ENCODE peak calls at places on chromosome 9, in six cellular contexts. W is neural progenitor cell; Q is fibroblast of lung; Y is transverse colon; M is cardiac muscle cell; U is naive thymus-derived CD4-positive, alpha-beta T cell. E is an unnamed sample. For H3K27me3 and H3K4me1, the result is how much of the 10 kb centered on the place peaks cover.

GRCh38 chr9:70411141-70411929 is 3.1 kb downstream of the KLF9 start:
- DNase-seq in W (peak), Q (peak), Y (peak), M (peak), U (peak), E (peak)

GRCh38 chr9:15505927-15506326 is 4.8 kb downstream of the PSIP1 start:
- DNase-seq in W (no peak), Q (no peak), Y (no peak), M (no peak), U (no peak), E (no peak)

GRCh38 chr9:72902268-72902667 is 50.6 kb downstream of the ALDH1A1 start:
- DNase-seq in W (no peak), Q (no peak), Y (no peak), M (no peak), U (no peak), E (no peak)

GRCh38 chr9:106560540-106560939 is 302.4 kb upstream of the ZNF462 start:
- DNase-seq in W (no peak), Q (no peak), Y (no peak), M (no peak), U (no peak), E (no peak)

GRCh38 chr9:116286287-116286686 is 132.7 kb downstream of the PAPPA start:
- DNase-seq in W (peak), Q (peak), Y (no peak), M (peak), U (no peak), E (no peak)

GRCh38 chr9:130874783-130875182 is 21.8 kb downstream of the QRFP start:
- DNase-seq in W (no peak), Q (no peak), Y (no peak), M (no peak), U (no peak), E (no peak)

GRCh38 chr9:76692448-76693129 is 71.6 kb upstream of the PCA3 start:
- DNase-seq in W (no peak), Q (no peak), Y (no peak), M (no peak), U (no peak), E (no peak)

GRCh38 chr9:123655681-123656423 is 274.1 kb downstream of the DENND1A start:
- DNase-seq in W (no peak), Q (no peak), Y (no peak), M (no peak), U (no peak), E (no peak)

GRCh38 chr9:99490736-99491135 is 268.7 kb downstream of the SEC61B start:
- DNase-seq in W (no peak), Q (peak), Y (no peak), M (no peak), U (no peak), E (no peak)

GRCh38 chr9:1267141-1267570 is 217.0 kb downstream of the DMRT2 start:
- DNase-seq in W (no peak), Q (no peak), Y (no peak), M (no peak), U (no peak), E (no peak)

GRCh38 chr9:69812068-69813000 is 8.3 kb upstream of the CFAP95 start:
- DNase-seq in W (no peak), Q (no peak), Y (no peak), M (no peak), U (no peak), E (no peak)

GRCh38 chr9:69453746-69454145 is 128.7 kb downstream of the ENTREP1 start:
- DNase-seq in W (no peak), Q (no peak), Y (no peak), M (no peak), U (no peak), E (no peak)

GRCh38 chr9:89926691-89927220 is 321.9 kb downstream of the GADD45G start:
- DNase-seq in W (no peak), Q (peak), Y (no peak), M (no peak), U (no peak), E (peak)

GRCh38 chr9:126420643-126421564 is 94.3 kb downstream of the MVB12B start:
- DNase-seq in W (no peak), Q (no peak), Y (no peak), M (no peak), U (no peak), E (no peak)

GRCh38 chr9:37105169-37105750 is 15.1 kb upstream of the ZCCHC7 start:
- DNase-seq in W (no peak), Q (no peak), Y (no peak), M (no peak), U (no peak), E (no peak)

GRCh38 chr9:29208670-29209069 is 1635.4 kb upstream of the C9orf72 start:
- DNase-seq in W (no peak), Q (no peak), Y (no peak), M (no peak), U (no peak), E (no peak)

GRCh38 chr9:134375430-134376385 is 49.5 kb downstream of the RXRA start:
- DNase-seq in W (peak), Q (peak), Y (no peak), M (peak), U (no peak), E (peak)

GRCh38 chr9:113310538-113310937 is 7.4 kb upstream of the RNF183 start:
- DNase-seq in W (no peak), Q (no peak), Y (no peak), M (peak), U (no peak), E (no peak)

DNA sequence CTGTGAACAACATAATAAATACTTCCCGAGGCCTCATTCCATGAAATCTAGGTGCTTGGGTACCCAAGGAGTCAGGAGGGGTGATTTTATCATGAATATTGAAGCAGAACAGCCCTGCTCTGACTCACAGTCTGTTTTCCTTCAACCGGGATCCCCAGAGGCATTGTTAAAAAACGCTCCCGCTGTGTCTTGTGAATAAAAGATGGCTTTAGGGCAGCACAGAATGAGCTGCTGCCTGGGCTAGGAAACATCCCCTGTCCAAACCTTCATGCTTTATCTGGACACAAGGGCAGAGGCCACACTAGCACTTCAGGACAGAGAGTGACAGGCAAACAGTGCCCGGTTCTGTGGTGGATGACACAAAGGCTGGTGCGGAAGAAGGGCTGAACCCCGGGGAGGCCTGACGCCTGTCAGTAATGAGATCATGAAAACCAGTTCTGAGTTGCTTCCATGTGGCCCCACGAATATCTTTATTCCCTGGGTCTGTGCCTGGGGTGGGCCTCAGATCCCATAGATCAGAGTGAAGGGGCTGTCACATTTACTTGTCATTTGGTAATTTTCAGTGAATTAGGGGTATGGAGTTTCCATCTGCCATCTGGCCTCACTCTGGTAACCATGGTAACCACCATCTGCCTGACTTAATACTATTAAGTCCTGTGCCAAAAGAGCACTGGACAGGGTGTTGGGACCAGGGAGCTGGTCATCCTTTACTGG is 2.6 kb downstream of the IGFBPL1 start:
- DNase-seq in W (peak), Q (no peak), Y (no peak), M (no peak), U (no peak), E (peak)
- H3K27me3 ChIP-seq in W (under half), Q (under half), Y (half or more), M (under half), U (under half), E (under half)

GRCh38 chr9:137074657-137075274 is 2.6 kb upstream of the UAP1L1 start:
- DNase-seq in W (no peak), Q (no peak), Y (no peak), M (no peak), U (no peak), E (no peak)

GRCh38 chr9:137073992-137074399 is 3.3 kb upstream of the UAP1L1 start:
- DNase-seq in W (no peak), Q (no peak), Y (no peak), M (no peak), U (no peak), E (no peak)

GRCh38 chr9:137076636-137077009 is 694 bp upstream of the UAP1L1 start:
- DNase-seq in W (no peak), Q (no peak), Y (no peak), M (no peak), U (no peak), E (no peak)

GRCh38 chr9:137077010-137077747 is at the start of gene UAP1L1:
- DNase-seq in W (peak), Q (peak), Y (peak), M (peak), U (peak), E (peak)

DNA sequence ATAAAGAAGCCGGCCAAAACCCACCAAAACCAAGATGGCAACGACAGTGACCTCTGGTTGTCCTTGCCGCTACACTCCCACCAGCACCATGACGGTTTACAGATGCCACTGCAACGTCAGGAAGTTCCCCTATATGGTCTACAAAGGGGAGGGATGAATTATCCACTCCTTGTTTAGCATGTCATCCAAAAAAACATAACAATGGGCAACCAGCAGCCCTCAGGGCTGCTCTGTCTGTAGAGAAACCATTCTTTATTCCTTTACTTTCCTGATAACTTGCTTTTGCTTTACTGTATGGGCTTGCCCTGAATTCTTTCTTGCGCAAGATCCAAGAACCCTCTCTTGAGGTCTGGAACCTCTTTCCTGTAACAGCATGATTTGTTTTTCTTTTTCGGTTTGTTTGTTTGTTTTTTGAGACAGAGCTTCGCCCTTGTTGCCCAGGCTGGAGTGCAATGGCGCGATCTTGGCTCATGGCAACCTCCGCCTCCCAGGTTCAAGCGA is 2.0 kb upstream of the UAP1L1 start:
- DNase-seq in W (no peak), Q (no peak), Y (no peak), M (no peak), U (no peak), E (no peak)
- H3K4me1 ChIP-seq in W (under half), Q (under half), Y (under half), M (under half), U (under half), E (under half)

DNA sequence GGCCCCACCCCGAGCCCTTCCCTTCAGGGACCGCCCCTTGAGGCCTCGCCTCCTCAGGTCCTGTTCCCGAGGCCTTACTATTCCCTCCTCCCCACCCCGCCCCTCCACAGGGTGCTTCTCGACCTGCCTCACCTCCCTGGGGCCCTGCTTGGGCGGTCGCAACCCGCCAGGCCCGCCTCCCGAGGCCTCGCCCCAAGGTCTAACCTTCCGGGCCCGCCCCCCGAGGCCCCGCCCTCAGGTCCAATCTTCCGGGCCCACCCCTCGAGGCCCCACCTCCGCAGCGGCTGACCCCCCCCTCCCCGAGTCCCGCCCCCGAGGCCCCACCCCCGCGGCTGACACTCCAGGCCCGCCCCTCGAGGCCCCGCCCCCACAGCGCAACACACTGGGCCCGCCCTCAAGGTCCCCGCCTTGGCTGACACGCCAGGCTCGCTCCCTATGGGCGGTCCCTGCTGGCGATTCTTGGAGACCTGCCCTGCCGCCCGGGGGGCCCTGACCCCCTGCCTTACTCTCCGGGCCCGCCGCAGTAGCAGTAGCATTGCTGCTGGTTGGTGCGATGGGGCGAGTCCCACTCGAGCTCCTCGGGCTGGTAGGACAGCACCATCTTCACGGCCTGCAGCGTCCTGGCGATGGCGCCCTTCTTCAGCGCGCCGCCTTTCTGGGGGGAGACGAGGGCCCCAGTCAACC is 8.2 kb downstream of the PHF19 start:
- DNase-seq in W (peak), Q (peak), Y (peak), M (peak), U (peak), E (peak)
- H3K27ac ChIP-seq in W (no peak), Q (peak), Y (peak), M (no peak), U (peak), E (peak)

DNA sequence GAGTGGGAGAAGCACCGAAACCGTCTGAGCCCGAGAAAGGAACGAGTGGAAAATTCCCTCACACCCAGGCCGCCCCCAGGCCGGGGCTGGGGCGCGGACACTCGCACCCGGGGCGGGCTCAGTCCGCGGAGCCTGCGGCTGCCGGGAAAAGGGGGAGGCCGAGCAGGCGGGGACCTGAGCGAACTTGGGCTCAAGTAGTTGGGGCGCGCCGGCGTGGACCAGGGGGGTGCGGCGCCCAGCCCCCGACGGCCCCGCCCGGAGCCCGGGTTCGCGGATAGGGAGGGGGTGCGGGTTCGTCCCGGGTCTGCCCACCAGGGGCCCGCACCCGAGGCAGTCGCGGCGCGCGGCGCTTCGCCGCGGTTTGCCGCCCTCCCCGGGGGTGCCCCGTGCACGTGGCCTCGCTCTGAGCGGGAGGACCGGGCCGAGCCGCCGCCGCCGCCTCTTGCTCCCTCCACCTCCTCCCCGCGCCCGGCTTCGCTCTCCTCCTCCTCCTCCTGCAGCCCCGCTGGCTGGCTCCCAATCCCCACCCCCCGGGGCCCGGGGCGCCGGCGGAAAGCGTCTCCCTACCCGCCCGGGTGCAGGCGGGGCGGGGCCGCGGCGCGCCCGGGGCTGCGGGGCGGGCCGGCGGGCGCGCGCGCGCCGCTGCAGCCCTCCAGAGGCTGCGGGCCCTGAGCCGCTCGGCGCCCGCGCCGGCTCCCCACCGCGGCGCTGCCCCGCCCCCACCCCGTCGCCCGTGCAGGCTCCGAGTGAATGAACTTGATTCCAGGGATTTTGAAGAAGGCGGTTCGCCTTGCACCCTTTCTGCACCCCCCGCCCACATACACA is 1.2 kb upstream of the NFIB start:
- DNase-seq in W (peak), Q (peak), Y (peak), M (peak), U (no peak), E (peak)
- H3K27me3 ChIP-seq in W (half or more), Q (under half), Y (under half), M (half or more), U (under half), E (under half)

GRCh38 chr9:129170229-129170628 is 7.8 kb downstream of the IER5L start:
- DNase-seq in W (no peak), Q (no peak), Y (no peak), M (no peak), U (no peak), E (no peak)
- H3K4me1 ChIP-seq in W (under half), Q (under half), Y (under half), M (under half), U (under half), E (under half)